ENCODE peak calls at places on chromosomes 7 and 10, in four cellular contexts. One of them, this sample, is unnamed.
A peak's percentile ranks its signal among the peaks of the same experiment; 100 is the strongest.

GRCh38 chr7:35729061-35729783 is 34.3 kb upstream of the HERPUD2 start:
- DNase-seq in K562: peak; percentile 28
- DNase-seq in HepG2: no peak
- DNase-seq in H1: no peak
- DNase-seq in this sample: peak; percentile 96

GRCh38 chr10:58578366-58578765 is 65.7 kb downstream of the BICC1 start:
- DNase-seq in K562: no peak
- DNase-seq in HepG2: no peak
- DNase-seq in H1: no peak
- DNase-seq in this sample: no peak

GRCh38 chr10:73874267-73875138 is at the start of gene CAMK2G:
- DNase-seq in K562: peak; percentile 94
- DNase-seq in HepG2: peak; percentile 71
- DNase-seq in H1: no peak
- DNase-seq in this sample: no peak

GRCh38 chr10:72694476-72695369 is 2.8 kb downstream of the MCU start:
- DNase-seq in K562: peak; percentile 45
- DNase-seq in HepG2: peak; percentile 42
- DNase-seq in H1: no peak
- DNase-seq in this sample: no peak

GRCh38 chr10:8544057-8544380 is 489.5 kb downstream of the GATA3 start:
- DNase-seq in K562: no peak
- DNase-seq in HepG2: no peak
- DNase-seq in H1: no peak
- DNase-seq in this sample: no peak

GRCh38 chr7:140289804-140290203 is 108.5 kb downstream of the SLC37A3 start:
- DNase-seq in K562: no peak
- DNase-seq in HepG2: no peak
- DNase-seq in H1: no peak
- DNase-seq in this sample: no peak

GRCh38 chr10:30818010-30818660 is 188.6 kb upstream of the LYZL2 start:
- DNase-seq in K562: peak; percentile 84
- DNase-seq in HepG2: no peak
- DNase-seq in H1: no peak
- DNase-seq in this sample: no peak

GRCh38 chr7:1045038-1045726 is 836 bp downstream of the GPR146 start:
- DNase-seq in K562: peak; percentile 33
- DNase-seq in HepG2: peak; percentile 53
- DNase-seq in H1: no peak
- DNase-seq in this sample: no peak

GRCh38 chr10:61166065-61166464 is 222.1 kb upstream of the RHOBTB1 start:
- DNase-seq in K562: no peak
- DNase-seq in HepG2: no peak
- DNase-seq in H1: no peak
- DNase-seq in this sample: no peak

GRCh38 chr10:101649530-101650085 is 45.4 kb downstream of the FBXW4 start:
- DNase-seq in K562: no peak
- DNase-seq in HepG2: no peak
- DNase-seq in H1: no peak
- DNase-seq in this sample: no peak

GRCh38 chr10:131162211-131162610 is 149.3 kb downstream of the TCERG1L start:
- DNase-seq in K562: no peak
- DNase-seq in HepG2: no peak
- DNase-seq in H1: no peak
- DNase-seq in this sample: no peak

GRCh38 chr7:43379197-43379596 is 203.7 kb upstream of the STK17A start:
- DNase-seq in K562: no peak
- DNase-seq in HepG2: no peak
- DNase-seq in H1: no peak
- DNase-seq in this sample: no peak

GRCh38 chr10:73577788-73578187 is 13.4 kb downstream of the USP54 start:
- DNase-seq in K562: no peak
- DNase-seq in HepG2: no peak
- DNase-seq in H1: no peak
- DNase-seq in this sample: no peak

GRCh38 chr7:91343420-91343819 is 79.2 kb downstream of the FZD1 start:
- DNase-seq in K562: no peak
- DNase-seq in HepG2: no peak
- DNase-seq in H1: no peak
- DNase-seq in this sample: no peak

GRCh38 chr10:8037941-8038894 is 16.3 kb upstream of the GATA3 start:
- DNase-seq in K562: no peak
- DNase-seq in HepG2: no peak
- DNase-seq in H1: no peak
- DNase-seq in this sample: no peak

GRCh38 chr7:2713370-2713769 is 25.4 kb downstream of the AMZ1 start:
- DNase-seq in K562: peak; percentile 55
- DNase-seq in HepG2: no peak
- DNase-seq in H1: no peak
- DNase-seq in this sample: no peak

GRCh38 chr10:10967029-10967428 is 50.6 kb upstream of the CELF2 start:
- DNase-seq in K562: no peak
- DNase-seq in HepG2: no peak
- DNase-seq in H1: no peak
- DNase-seq in this sample: no peak

GRCh38 chr7:130141858-130142653 is 63.1 kb downstream of the TMEM209 start:
- DNase-seq in K562: no peak
- DNase-seq in HepG2: no peak
- DNase-seq in H1: no peak
- DNase-seq in this sample: no peak

GRCh38 chr7:99218406-99219184 is 10.7 kb upstream of the KPNA7 start:
- DNase-seq in K562: no peak
- DNase-seq in HepG2: no peak
- DNase-seq in H1: no peak
- DNase-seq in this sample: no peak

GRCh38 chr10:102633282-102633681 is 11.0 kb upstream of the TRIM8 start:
- DNase-seq in K562: no peak
- DNase-seq in HepG2: no peak
- DNase-seq in H1: no peak
- DNase-seq in this sample: no peak

GRCh38 chr10:55370021-55370420 is 569.0 kb upstream of the PCDH15 start:
- DNase-seq in K562: no peak
- DNase-seq in HepG2: no peak
- DNase-seq in H1: no peak
- DNase-seq in this sample: no peak
- TF ChIP-seq BRCA1 in K562: no peak
- TF ChIP-seq BRCA1 in HepG2: no peak
- TF ChIP-seq BRCA1 in H1: no peak
- TF ChIP-seq BRCA1 in this sample: no peak

DNA sequence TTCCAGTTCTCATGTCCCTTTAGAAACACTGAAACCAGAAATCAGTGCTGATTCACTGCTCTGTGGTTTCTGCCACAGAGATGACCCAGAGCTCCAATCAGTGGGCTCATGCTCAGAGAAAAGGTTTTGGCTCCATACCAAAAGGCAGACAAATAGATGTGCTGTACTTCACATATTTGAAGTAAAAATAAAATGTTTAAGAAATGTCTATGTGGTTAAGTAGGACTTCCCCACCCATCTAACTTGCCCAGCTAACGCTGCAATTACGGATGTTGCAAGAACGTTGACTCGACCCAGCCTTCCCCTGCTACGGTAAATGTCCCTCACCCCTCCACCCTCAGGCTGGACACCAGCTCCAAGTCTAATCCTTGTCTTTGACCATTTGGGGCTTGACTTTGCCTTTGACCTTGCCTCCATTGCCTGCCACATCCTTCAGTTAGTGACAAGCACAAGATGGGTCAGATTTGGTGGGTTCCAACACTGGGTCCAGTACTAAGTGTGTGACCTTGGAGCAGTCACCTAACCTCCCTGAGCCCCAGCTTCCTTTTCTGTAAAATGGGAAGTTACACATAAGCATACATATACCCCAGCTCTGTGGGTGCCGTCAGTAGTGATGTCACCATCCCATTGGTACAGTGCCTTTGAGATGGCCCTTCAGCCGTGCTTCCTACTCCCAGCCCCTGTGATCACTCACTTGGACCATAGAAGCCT is 95.8 kb downstream of the CHST15 start:
- DNase-seq in K562: no peak
- DNase-seq in HepG2: peak; percentile 10
- DNase-seq in H1: no peak
- DNase-seq in this sample: peak; percentile 51
- TF ChIP-seq CREB1 in K562: no peak
- TF ChIP-seq CREB1 in HepG2: no peak
- TF ChIP-seq CREB1 in H1: no peak
- TF ChIP-seq CREB1 in this sample: no peak

GRCh38 chr10:3008518-3009195 is 58.7 kb upstream of the PFKP start:
- DNase-seq in K562: no peak
- DNase-seq in HepG2: no peak
- DNase-seq in H1: no peak
- DNase-seq in this sample: no peak

GRCh38 chr10:3009341-3009740 is 58.0 kb upstream of the PFKP start:
- DNase-seq in K562: no peak
- DNase-seq in HepG2: peak; percentile 16
- DNase-seq in H1: no peak
- DNase-seq in this sample: no peak

GRCh38 chr10:3010819-3011422 is 56.4 kb upstream of the PFKP start:
- DNase-seq in K562: no peak
- DNase-seq in HepG2: peak; percentile 21
- DNase-seq in H1: no peak
- DNase-seq in this sample: no peak

GRCh38 chr10:3006093-3006492 is 61.3 kb upstream of the PFKP start:
- DNase-seq in K562: no peak
- DNase-seq in HepG2: no peak
- DNase-seq in H1: no peak
- DNase-seq in this sample: no peak

DNA sequence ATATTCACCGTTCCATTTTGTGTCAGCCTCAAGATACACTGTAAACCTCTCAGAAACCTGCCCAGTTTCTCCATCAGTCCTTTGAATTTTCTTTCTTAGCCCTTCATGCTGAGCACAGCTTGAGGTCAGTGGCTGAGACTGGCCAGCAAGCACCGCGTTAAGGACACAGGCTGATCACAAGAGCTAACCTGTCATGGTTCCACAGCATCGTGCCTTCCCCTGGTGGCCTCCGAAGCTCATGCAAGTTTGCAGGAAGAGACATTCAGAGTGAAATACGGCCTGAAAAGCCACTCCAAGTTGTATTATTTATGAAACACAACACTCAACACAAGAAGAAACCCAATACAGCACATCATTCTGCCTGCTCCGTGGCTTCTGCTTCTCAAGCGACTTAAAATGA is 57.0 kb upstream of the PFKP start:
- DNase-seq in K562: no peak
- DNase-seq in HepG2: no peak
- DNase-seq in H1: no peak
- DNase-seq in this sample: no peak
- TF ChIP-seq CHD2 in K562: no peak
- TF ChIP-seq CHD2 in HepG2: no peak
- TF ChIP-seq CHD2 in H1: no peak
- TF ChIP-seq CHD2 in this sample: no peak

GRCh38 chr7:96084880-96085551 is 236.9 kb downstream of the SLC25A13 start:
- DNase-seq in K562: no peak
- DNase-seq in HepG2: no peak
- DNase-seq in H1: no peak
- DNase-seq in this sample: no peak
- TF ChIP-seq BRCA1 in K562: no peak
- TF ChIP-seq BRCA1 in HepG2: no peak
- TF ChIP-seq BRCA1 in H1: no peak
- TF ChIP-seq BRCA1 in this sample: no peak